ENCODE peak calls at places on chromosomes 12 and 14, in six cellular contexts. O is SK-N-SH, Q is HepG2, Z is HCT116, C is GM12878, R is K562. X is an unnamed sample.

GRCh38 chr12:1501001-1501400 is 93.4 kb downstream of the FBXL14 start:
- DNase-seq in Z (no peak), O (no peak), R (no peak), Q (no peak), C (no peak), X (no peak)

GRCh38 chr12:33041562-33041961 is 145.0 kb upstream of the PKP2 start:
- DNase-seq in Q (no peak), R (no peak), O (no peak), Z (no peak), C (no peak), X (no peak)

GRCh38 chr14:79573486-79573885 is 637.8 kb downstream of the DIO2 start:
- DNase-seq in Q (no peak), C (no peak), R (no peak), Z (no peak), O (no peak), X (no peak)

GRCh38 chr12:31578632-31579031 is 12.3 kb downstream of the DENND5B start:
- DNase-seq in C (no peak), R (no peak), Q (no peak), Z (no peak), O (no peak), X (no peak)

GRCh38 chr14:67413806-67414769 is 2.1 kb upstream of the PLEK2 start:
- DNase-seq in Z (peak), R (peak), C (no peak), O (no peak), Q (peak), X (no peak)

GRCh38 chr12:6195665-6196535 is 4.3 kb upstream of the CD9 start:
- DNase-seq in Q (peak), Z (peak), C (peak), R (peak), O (peak), X (peak)

GRCh38 chr14:60064491-60065072 is 27.1 kb upstream of the PCNX4 start:
- DNase-seq in R (no peak), Z (peak), C (peak), O (peak), Q (peak), X (peak)

GRCh38 chr14:63163306-63163705 is 40.9 kb upstream of the RHOJ start:
- DNase-seq in Q (no peak), R (no peak), Z (no peak), O (no peak), C (no peak), X (no peak)

GRCh38 chr14:22112004-22112403 is 438.4 kb upstream of the OR4E1 start:
- DNase-seq in C (no peak), Q (peak), Z (no peak), O (peak), R (peak), X (no peak)

GRCh38 chr12:76680940-76681339 is 83.0 kb upstream of the ZDHHC17 start:
- DNase-seq in Q (no peak), Z (no peak), C (no peak), O (no peak), R (no peak), X (no peak)

GRCh38 chr12:19894803-19895202 is 455.5 kb downstream of the AEBP2 start:
- DNase-seq in Z (no peak), Q (no peak), R (no peak), O (no peak), C (peak), X (no peak)

GRCh38 chr14:90818715-90819114 is 2.5 kb upstream of the TTC7B start:
- DNase-seq in C (no peak), Z (no peak), Q (no peak), R (no peak), O (no peak), X (no peak)

GRCh38 chr12:58537278-58537677 is 383.0 kb downstream of the LRIG3 start:
- DNase-seq in R (no peak), C (no peak), O (no peak), Q (peak), Z (no peak), X (peak)

GRCh38 chr14:53399057-53399456 is 245.9 kb upstream of the DDHD1 start:
- DNase-seq in Z (peak), C (no peak), O (no peak), Q (no peak), R (peak), X (no peak)

GRCh38 chr14:34692348-34692747 is 22.0 kb downstream of the CFL2 start:
- DNase-seq in R (no peak), Q (no peak), Z (no peak), O (no peak), C (no peak), X (no peak)

GRCh38 chr14:96273629-96274028 is 17.6 kb downstream of the BDKRB1 start:
- DNase-seq in R (no peak), Z (no peak), Q (no peak), C (no peak), O (no peak), X (no peak)

GRCh38 chr12:50402270-50403000 is 1.8 kb downstream of the LARP4 start:
- DNase-seq in R (no peak), O (no peak), C (no peak), Q (no peak), Z (no peak), X (peak)

GRCh38 chr14:104315625-104316024 is 177.2 kb downstream of the KIF26A start:
- DNase-seq in O (no peak), Q (no peak), C (no peak), Z (no peak), R (no peak), X (no peak)

GRCh38 chr12:3671330-3672112 is 81.4 kb downstream of the CRACR2A start:
- DNase-seq in C (no peak), Q (no peak), O (no peak), R (no peak), Z (no peak), X (no peak)

GRCh38 chr14:50520947-50521815 is 11.2 kb downstream of the MAP4K5 start:
- DNase-seq in R (peak), O (no peak), C (peak), Z (peak), Q (no peak), X (no peak)

GRCh38 chr12:113727651-113728061 is 238.5 kb downstream of the RBM19 start:
- DNase-seq in R (no peak), O (no peak), Z (peak), Q (peak), C (no peak), X (no peak)

GRCh38 chr12:55797068-55797467 is 20.5 kb downstream of the SARNP start:
- DNase-seq in C (no peak), O (peak), R (peak), Q (peak), Z (peak), X (peak)

GRCh38 chr12:101813117-101813516 is 17.6 kb downstream of the GNPTAB start:
- DNase-seq in O (no peak), C (no peak), Q (no peak), Z (no peak), R (no peak), X (no peak)

DNA sequence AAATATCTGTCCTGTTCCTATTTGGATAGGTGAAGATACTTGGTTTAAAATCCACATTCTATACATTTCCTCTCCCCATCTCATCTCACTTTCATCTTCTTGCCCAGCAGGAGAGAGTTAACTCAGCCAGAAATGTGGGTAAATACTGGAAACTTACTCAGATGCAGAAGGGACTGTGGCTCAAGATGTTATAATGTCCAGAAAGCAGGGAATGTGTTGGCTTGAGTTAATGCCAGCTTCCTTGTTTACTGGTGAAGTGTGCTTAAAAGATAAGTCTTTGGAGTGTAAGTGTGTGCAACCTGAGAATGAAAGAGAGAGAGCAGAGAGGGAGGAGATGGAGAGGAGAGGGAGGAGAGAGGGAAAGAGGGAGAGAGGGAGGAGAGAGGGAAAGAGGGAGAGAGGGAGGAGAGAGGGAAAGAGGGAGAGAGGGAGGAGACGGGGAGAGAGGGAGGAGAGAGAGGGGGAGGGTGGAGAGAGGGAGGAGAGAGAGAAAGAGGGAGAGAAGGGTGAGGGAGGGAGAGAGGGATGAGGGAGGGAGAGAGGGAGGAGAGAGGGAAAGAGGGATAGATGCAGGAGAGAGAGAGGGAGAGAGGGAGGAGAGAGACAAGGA is 22.0 kb upstream of the SNRPF start:
- DNase-seq in C (no peak), Q (no peak), R (no peak), O (no peak), Z (no peak), X (peak)
- TF ChIP-seq JUND in C (no peak), Q (no peak), R (no peak), O (no peak), Z (no peak), X (no peak)

DNA sequence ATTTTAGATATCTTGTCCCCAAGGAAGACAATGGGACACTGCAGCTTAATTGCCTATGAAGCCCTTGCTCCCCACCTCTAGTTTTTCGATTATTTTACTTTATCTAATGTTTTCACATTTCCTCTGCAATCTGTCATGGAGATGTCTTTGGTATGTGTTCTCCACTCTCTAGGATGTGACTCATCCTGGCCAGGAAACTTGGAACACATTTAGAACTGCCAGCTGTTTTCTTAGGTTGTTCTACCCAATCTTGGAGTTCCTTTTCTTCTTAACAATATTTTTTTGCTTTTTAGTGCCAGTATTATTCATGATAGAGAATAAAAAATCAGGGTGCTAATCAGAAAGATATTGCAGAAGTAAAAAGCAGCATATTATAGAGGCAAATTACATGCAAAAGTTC is 101.7 kb upstream of the CLEC14A start:
- DNase-seq in O (no peak), R (no peak), Z (no peak), Q (no peak), C (no peak), X (no peak)
- TF ChIP-seq JUND in O (peak), R (no peak), Z (no peak), Q (no peak), C (no peak), X (no peak)

GRCh38 chr14:21018286-21018685 is 6.6 kb downstream of the NDRG2 start:
- DNase-seq in C (no peak), Z (no peak), O (no peak), R (no peak), Q (no peak), X (no peak)

GRCh38 chr14:21016791-21017190 is 8.1 kb downstream of the NDRG2 start:
- DNase-seq in O (no peak), C (no peak), Z (no peak), Q (no peak), R (no peak), X (no peak)

GRCh38 chr14:21019377-21019776 is 5.5 kb downstream of the NDRG2 start:
- DNase-seq in R (no peak), O (no peak), Q (no peak), Z (no peak), C (no peak), X (no peak)

GRCh38 chr14:21015312-21015711 is 9.5 kb downstream of the NDRG2 start:
- DNase-seq in Z (no peak), C (no peak), O (no peak), Q (no peak), R (no peak), X (no peak)

DNA sequence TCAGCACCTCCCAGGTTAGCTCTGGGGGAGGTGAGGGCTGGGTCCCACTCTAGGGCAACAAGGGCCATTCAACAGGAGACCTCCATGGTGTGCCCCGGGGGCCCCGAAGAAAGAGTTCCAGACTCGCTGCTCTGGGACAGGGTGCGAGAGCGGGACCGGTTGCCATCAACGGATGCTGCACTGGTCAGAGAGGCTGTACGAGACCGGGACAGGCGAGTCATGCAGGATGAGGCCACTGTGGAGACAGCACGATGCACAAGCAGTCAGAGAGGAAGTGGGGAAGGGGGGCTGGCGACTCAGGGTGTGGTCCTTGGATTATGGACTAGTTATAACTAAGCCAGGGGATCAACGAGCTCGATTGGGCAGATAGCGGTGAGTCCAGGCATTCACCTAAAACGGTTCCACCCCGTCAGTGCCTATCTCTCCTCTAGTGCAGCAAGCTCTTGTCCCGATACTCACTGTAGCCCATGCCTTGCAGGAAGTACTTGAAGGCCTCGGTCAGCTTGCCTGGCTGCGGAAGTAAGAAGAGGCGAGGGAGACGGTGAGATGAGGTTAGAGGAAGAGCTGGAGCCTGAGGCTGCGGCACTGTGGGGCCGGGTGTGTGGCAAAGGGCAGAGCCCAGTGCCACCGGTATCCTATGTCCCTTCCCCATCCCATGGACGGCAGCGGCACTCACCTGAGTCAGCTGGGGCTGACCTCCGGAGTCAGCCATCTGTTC is 7.2 kb downstream of the NDRG2 start:
- DNase-seq in R (no peak), Q (no peak), O (no peak), Z (no peak), C (no peak), X (no peak)
- TF ChIP-seq JUND in R (no peak), Q (no peak), O (no peak), Z (no peak), C (no peak), X (no peak)

GRCh38 chr14:102362084-102362483 is 606 bp downstream of the CINP start:
- DNase-seq in Q (no peak), C (peak), O (peak), R (no peak), Z (no peak), X (peak)
- TF ChIP-seq JUND in Q (no peak), C (no peak), O (no peak), R (no peak), Z (no peak), X (no peak)

DNA sequence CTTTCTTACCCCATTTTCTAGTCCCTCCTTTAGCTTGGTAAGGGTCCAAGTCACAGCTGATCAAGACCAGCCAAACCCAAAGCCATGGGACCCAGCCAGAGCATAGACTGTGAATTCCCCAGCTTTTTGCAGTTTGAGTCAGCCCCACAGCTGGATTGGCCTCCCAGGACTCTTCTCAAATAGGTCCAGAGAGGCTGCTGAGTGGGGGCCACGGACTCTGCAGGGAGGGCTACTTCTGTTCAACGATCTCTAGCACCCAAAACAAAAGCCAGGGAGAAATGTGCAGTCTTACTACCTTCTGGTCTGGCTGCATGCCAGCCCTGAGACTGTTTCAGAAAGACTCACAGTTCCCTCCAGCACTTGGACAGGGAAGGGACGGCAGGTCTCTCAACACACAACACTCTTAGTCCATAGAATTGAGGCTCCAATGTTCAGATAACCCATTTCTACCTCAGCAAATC is 1.6 kb downstream of the VDR start:
- DNase-seq in O (no peak), R (no peak), Q (no peak), Z (no peak), C (no peak), X (no peak)
- TF ChIP-seq JUND in O (no peak), R (no peak), Q (no peak), Z (no peak), C (no peak), X (no peak)

DNA sequence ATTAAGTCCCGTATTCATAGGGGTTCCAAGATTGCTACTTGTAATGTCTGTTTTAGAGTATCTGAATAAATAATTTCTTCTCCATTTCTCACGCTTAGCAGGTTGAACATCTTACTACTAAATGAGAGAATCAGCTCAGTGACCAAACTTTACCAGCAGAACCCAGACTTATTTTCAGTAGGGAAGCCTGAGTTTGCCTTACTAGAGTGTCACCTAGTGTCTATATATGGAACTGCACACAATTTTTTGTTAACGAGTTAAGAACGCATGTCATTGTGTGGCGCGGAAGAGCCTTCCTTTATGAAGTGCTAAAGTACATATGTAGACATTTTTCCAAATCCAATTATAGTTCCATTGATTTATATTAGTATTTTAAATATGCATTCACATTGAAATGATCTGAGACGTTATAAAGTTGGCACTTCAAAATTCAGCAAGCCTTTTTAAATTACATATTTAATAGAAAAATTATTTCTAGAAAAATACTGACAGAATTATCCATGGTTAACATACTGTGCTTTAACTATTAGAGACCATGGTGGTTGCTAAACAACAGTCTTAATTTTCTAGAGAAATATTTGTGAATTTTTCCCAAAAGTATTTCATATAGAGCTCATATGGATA is 88.3 kb downstream of the RPS29 start:
- DNase-seq in O (peak), R (peak), Q (peak), Z (peak), C (peak), X (peak)
- TF ChIP-seq JUND in O (no peak), R (no peak), Q (no peak), Z (no peak), C (no peak), X (no peak)

DNA sequence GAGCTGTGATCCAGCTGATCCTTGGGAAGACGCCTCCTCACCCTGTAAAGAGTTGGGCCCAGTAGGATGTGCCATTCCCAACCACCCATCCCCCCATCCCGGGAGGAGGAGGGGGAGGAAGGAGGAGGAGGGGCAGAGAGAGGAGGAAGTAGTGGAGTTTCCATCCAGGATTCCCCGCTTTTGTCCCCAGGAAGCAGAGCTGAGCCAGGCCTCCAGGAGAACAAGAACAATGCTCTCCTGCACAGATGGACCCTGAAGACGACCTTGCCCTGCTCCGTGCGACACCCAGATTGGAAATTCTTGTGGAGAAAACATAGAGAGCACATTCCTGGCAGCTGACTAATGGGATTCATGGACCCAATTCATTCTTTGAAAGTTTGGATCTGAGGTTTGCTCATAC is 132.3 kb upstream of the CRY1 start:
- DNase-seq in R (no peak), C (no peak), O (no peak), Z (no peak), Q (peak), X (no peak)
- TF ChIP-seq JUND in R (no peak), C (no peak), O (no peak), Z (no peak), Q (no peak), X (no peak)

GRCh38 chr12:65533177-65533883 is 254.8 kb downstream of the MSRB3 start:
- DNase-seq in Z (peak), C (no peak), Q (no peak), O (no peak), R (no peak), X (no peak)

GRCh38 chr12:65532744-65533143 is 254.3 kb downstream of the MSRB3 start:
- DNase-seq in Q (peak), O (no peak), R (no peak), Z (no peak), C (no peak), X (no peak)

GRCh38 chr12:65532162-65532561 is 253.7 kb downstream of the MSRB3 start:
- DNase-seq in C (no peak), Q (no peak), R (no peak), Z (no peak), O (no peak), X (no peak)

GRCh38 chr12:65528127-65528526 is 249.6 kb downstream of the MSRB3 start:
- DNase-seq in Q (no peak), R (no peak), C (no peak), Z (no peak), O (no peak), X (no peak)

DNA sequence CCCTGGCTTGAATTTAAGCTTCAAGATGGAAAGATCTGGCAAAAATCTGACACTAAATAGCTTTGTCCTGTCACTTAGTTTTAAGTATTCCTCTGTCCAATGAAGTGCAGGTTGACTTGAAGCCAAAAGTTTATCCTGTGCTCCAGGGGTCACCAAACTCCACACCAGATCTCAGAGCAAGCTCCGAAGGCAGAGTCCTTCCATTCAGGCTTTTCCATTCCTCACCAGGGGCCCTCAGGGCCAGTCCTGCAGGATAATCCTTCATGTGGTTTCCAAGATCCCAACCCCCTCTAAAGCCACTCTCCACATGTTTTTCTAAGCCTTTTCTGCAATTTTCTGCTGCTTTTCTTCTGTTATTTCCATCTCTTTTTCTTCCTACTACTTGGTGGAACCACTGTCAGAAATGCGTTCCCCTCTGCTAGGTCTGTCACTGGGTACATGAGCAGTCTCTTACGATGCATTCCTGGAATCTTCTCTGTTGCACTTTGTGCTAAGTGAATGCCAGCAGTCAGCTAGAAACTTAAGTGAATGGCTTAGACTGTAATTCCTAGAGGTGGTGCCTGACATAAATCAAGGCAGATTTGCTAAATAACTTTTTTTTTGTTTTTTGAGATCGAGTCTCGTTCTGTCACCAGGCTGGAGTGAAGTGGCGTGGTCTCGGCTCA is 251.4 kb downstream of the MSRB3 start:
- DNase-seq in O (no peak), Q (no peak), Z (no peak), C (no peak), R (no peak), X (no peak)
- TF ChIP-seq JUND in O (no peak), Q (no peak), Z (no peak), C (no peak), R (no peak), X (no peak)